ENCODE peak calls at places on chromosome 18, in four cellular contexts. T, H, M and X are unnamed samples. For H3K27me3, the result is how much of the 10 kb centered on the place peaks cover.

GRCh38 chr18:6256521-6256920 is 158.2 kb downstream of the L3MBTL4 start:
- DNase-seq in T (no peak), H (no peak), M (no peak), X (no peak)

GRCh38 chr18:6807504-6808257 is 78.2 kb downstream of the ARHGAP28 start:
- DNase-seq in T (no peak), H (no peak), M (no peak), X (no peak)

GRCh38 chr18:54750350-54750749 is 77.9 kb upstream of the RAB27B start:
- DNase-seq in T (no peak), H (no peak), M (no peak), X (no peak)

GRCh38 chr18:55100817-55101457 is 141.7 kb upstream of the CCDC68 start:
- DNase-seq in T (no peak), H (no peak), M (no peak), X (no peak)

GRCh38 chr18:69435000-69435399 is 34.3 kb downstream of the DOK6 start:
- DNase-seq in T (no peak), H (no peak), M (no peak), X (no peak)

GRCh38 chr18:5370332-5370731 is 74.8 kb upstream of the ZBTB14 start:
- DNase-seq in T (no peak), H (no peak), M (no peak), X (no peak)

GRCh38 chr18:61199131-61199903 is 133.9 kb upstream of the CDH20 start:
- DNase-seq in T (no peak), H (no peak), M (no peak), X (no peak)

GRCh38 chr18:62368100-62368499 is 43.0 kb downstream of the TNFRSF11A start:
- DNase-seq in T (no peak), H (no peak), M (no peak), X (no peak)

GRCh38 chr18:74069178-74070050 is 78.2 kb downstream of the FBXO15 start:
- DNase-seq in T (no peak), H (no peak), M (no peak), X (no peak)

GRCh38 chr18:62877448-62878221 is 162.3 kb downstream of the PHLPP1 start:
- DNase-seq in T (no peak), H (no peak), M (peak), X (no peak)

GRCh38 chr18:62979172-62979571 is 263.8 kb downstream of the PHLPP1 start:
- DNase-seq in T (peak), H (peak), M (no peak), X (no peak)

DNA sequence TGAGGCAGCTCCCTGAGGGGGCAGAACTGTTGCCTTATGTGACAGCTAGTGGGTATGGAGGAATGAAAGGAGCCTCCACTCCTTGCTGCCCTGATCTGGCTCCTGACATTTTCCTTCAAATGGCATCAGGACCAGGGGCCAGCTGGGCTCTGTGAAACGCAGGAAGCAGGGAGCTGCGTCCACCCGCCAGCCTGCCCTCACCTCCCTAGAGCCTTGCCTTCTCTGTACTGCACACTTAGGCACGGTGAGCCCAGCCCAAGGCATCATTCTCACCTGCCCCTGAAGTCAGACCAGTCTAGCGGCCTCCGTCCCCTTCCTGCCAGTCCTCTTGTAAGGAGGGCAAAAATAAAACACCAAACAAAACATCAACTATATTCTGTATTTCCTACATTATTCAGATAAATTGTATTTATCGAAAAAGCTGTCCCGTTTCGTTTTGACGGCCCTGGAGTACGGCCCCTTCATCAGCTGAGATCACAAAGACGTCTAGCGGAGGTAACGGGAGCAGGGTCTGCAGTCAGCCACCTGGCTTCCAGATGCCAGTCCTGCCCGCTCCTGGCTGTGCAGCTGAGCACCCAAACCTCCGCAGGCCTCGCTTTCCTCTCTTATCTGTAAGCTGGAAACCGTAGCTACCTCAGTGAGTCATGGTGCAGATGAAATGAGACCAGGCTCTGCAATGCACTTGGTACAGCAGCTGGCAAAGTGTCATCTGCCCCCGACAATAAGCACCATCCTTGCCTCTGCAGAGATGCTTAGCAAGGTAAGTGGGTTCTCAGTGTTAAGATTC is 6.9 kb upstream of the CTDP1 start:
- DNase-seq in T (no peak), H (no peak), M (no peak), X (no peak)
- H3K27me3 ChIP-seq in T (under half), H (under half), M (under half), X (under half)

GRCh38 chr18:75681538-75682115 is 254.1 kb upstream of the SMIM21 start:
- DNase-seq in T (no peak), H (no peak), M (no peak), X (no peak)
- H3K27me3 ChIP-seq in T (under half), H (under half), M (under half), X (under half)

DNA sequence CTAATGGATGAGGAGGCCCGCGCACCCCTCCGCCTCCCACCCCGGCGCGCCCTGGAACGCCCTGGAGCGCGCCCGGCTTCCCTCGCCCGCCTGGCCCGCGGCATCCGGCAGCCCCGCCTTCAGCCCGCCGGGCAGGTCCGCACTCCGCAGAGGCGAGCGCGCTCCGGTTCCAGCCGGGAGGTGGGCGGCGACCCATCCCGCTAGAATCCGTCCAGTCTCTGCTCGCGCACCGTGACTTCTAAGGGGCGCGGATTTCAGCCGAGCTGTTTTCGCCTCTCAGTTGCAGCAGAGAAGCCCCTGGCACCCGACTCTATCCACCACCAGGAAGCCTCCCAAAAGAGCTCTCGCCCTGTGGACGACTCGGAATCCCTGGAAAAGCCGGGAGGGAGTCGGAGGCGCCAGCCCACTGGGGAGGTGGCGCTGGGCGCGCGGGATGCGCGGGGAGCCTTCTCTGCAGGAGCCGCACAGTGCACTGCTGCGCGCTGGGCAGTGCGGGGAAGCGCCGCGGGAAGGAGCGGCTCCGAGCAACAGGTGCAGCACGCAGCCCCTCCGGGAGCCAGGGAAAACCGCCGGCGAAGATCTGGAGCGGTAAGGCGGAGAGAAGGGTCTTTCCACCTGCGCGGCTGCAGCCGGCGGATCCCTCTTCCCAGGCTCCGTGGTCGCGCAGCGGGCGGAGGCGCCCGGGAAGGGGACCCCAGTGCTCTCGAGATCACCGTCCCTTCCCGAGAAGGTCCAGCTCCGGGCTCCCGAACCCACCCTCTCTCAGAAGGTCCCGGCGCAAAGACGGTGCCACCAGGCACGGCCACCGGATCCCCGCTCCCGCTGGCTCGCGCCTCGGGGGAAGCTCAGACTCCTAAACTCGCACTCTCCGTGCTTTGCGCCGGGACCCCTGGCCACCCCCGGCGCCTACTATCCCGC is at the start of gene GALR1:
- DNase-seq in T (no peak), H (no peak), M (peak), X (no peak)
- H3K27me3 ChIP-seq in T (under half), H (under half), M (half or more), X (under half)

DNA sequence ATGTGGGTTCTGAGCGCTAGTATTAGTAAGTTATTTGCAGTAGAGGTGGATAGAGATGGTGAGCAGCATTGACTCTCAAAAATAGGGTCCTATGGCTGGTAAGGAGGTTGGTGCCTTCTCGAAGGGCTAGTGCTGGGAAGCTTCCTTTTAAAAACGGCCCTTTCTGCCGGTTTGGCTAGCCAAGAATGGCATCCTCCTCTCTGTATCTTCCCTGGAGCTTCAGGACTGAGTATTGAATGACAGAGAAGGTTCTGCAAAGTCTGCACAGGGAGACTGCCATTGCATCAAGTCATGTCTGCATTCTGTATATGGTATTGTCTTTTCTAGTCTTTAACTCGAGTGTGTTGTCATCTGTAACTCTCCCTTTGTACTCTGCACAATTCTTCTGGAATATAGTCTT is 1.0 kb downstream of the LDLRAD4 start:
- DNase-seq in T (no peak), H (no peak), M (no peak), X (peak)
- H3K27me3 ChIP-seq in T (under half), H (under half), M (under half), X (under half)

GRCh38 chr18:37551846-37552245 is 13.8 kb downstream of the CELF4 start:
- DNase-seq in T (no peak), H (no peak), M (no peak), X (no peak)
- H3K27me3 ChIP-seq in T (under half), H (under half), M (under half), X (under half)

GRCh38 chr18:48975221-48975816 is 24.6 kb upstream of the SMAD7 start:
- DNase-seq in T (no peak), H (no peak), M (no peak), X (no peak)

GRCh38 chr18:48977914-48978313 is 27.1 kb upstream of the SMAD7 start:
- DNase-seq in T (no peak), H (no peak), M (no peak), X (no peak)

GRCh38 chr18:48974304-48975220 is 23.8 kb upstream of the SMAD7 start:
- DNase-seq in T (no peak), H (peak), M (peak), X (no peak)

GRCh38 chr18:48975817-48976649 is 25.3 kb upstream of the SMAD7 start:
- DNase-seq in T (no peak), H (peak), M (peak), X (no peak)

DNA sequence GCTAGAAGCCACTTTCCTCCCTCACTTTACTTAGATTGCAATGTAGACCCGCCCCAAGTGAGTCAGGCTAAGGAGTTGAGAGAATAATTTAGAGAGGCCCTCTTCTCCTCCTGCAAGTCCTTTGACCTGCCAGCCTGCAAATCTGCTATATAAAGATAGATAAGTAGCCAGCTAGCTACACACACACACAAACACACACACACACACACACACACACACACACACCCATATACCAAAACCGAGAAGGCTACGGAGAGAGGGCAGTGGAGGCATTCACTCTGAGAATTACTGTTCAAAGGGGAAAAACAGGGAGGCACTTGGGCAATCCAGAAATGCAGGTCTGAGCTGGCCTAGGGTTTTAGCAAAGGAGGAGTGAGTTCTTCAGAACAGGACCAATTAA is 23.0 kb upstream of the SMAD7 start:
- DNase-seq in T (no peak), H (no peak), M (peak), X (no peak)
- H3K27me3 ChIP-seq in T (under half), H (under half), M (under half), X (under half)

GRCh38 chr18:59695551-59695950 is 1.7 kb downstream of the CCBE1 start:
- DNase-seq in T (no peak), H (no peak), M (no peak), X (no peak)

GRCh38 chr18:59694824-59695223 is 2.4 kb downstream of the CCBE1 start:
- DNase-seq in T (no peak), H (no peak), M (no peak), X (no peak)

GRCh38 chr18:59697236-59697932 is at the start of gene CCBE1:
- DNase-seq in T (no peak), H (peak), M (peak), X (peak)

GRCh38 chr18:59699061-59699460 is 1.8 kb upstream of the CCBE1 start:
- DNase-seq in T (no peak), H (no peak), M (no peak), X (no peak)

GRCh38 chr18:59696311-59697235 is 650 bp downstream of the CCBE1 start:
- DNase-seq in T (no peak), H (peak), M (peak), X (no peak)
- H3K27me3 ChIP-seq in T (under half), H (under half), M (under half), X (under half)

GRCh38 chr18:22179631-22180030 is 10.2 kb downstream of the GATA6 start:
- DNase-seq in T (no peak), H (no peak), M (no peak), X (no peak)
- H3K27me3 ChIP-seq in T (under half), H (under half), M (under half), X (under half)